ENCODE peak calls at places on chromosome 10, in eight cellular contexts. P, Q, A, V, W, G, I and X are unnamed samples.

GRCh38 chr10:43227911-43228782 is 38.7 kb downstream of the RASGEF1A start:
- DNase-seq in P (peak), Q (peak), A (no peak), V (peak), W (no peak), G (peak), I (no peak), X (no peak)

GRCh38 chr10:63266337-63267327 is 133.5 kb downstream of the NRBF2 start:
- DNase-seq in P (no peak), Q (no peak), A (no peak), V (no peak), W (no peak), G (no peak), I (no peak), X (no peak)

GRCh38 chr10:15237351-15237750 is 68.9 kb upstream of the NMT2 start:
- DNase-seq in P (no peak), Q (no peak), A (no peak), V (no peak), W (no peak), G (no peak), I (peak), X (no peak)

GRCh38 chr10:110704906-110705476 is 60.9 kb downstream of the RBM20 start:
- DNase-seq in P (no peak), Q (no peak), A (no peak), V (no peak), W (no peak), G (no peak), I (peak), X (no peak)

GRCh38 chr10:42781893-42782445 is 626 bp upstream of the BMS1 start:
- DNase-seq in P (peak), Q (peak), A (no peak), V (no peak), W (no peak), G (no peak), I (no peak), X (no peak)

GRCh38 chr10:1670541-1671365 is 66.6 kb downstream of the ADARB2 start:
- DNase-seq in P (no peak), Q (no peak), A (no peak), V (no peak), W (no peak), G (no peak), I (no peak), X (no peak)

GRCh38 chr10:103277713-103278299 is 868 bp downstream of the INA start:
- DNase-seq in P (no peak), Q (no peak), A (no peak), V (no peak), W (no peak), G (no peak), I (no peak), X (no peak)

GRCh38 chr10:17599089-17599488 is 18.1 kb downstream of the HACD1 start:
- DNase-seq in P (no peak), Q (no peak), A (no peak), V (no peak), W (no peak), G (no peak), I (peak), X (no peak)

GRCh38 chr10:58886390-58886789 is 290.1 kb upstream of the PHYHIPL start:
- DNase-seq in P (no peak), Q (no peak), A (no peak), V (no peak), W (no peak), G (no peak), I (no peak), X (no peak)

GRCh38 chr10:98486421-98486820 is 39.7 kb upstream of the HPS1 start:
- DNase-seq in P (peak), Q (no peak), A (no peak), V (no peak), W (no peak), G (no peak), I (peak), X (peak)

GRCh38 chr10:18651324-18652007 is at the start of gene NSUN6:
- DNase-seq in P (peak), Q (peak), A (peak), V (peak), W (peak), G (peak), I (peak), X (peak)

GRCh38 chr10:92366412-92367021 is 75.5 kb downstream of the MARCHF5 start:
- DNase-seq in P (no peak), Q (no peak), A (no peak), V (no peak), W (no peak), G (no peak), I (no peak), X (no peak)

GRCh38 chr10:101848894-101849351 is 5.3 kb upstream of the KCNIP2 start:
- DNase-seq in P (no peak), Q (no peak), A (no peak), V (no peak), W (no peak), G (no peak), I (no peak), X (no peak)

GRCh38 chr10:8138471-8138870 is 84.0 kb downstream of the GATA3 start:
- DNase-seq in P (no peak), Q (no peak), A (no peak), V (no peak), W (no peak), G (no peak), I (peak), X (peak)

GRCh38 chr10:7134448-7134847 is 276.4 kb downstream of the SFMBT2 start:
- DNase-seq in P (no peak), Q (no peak), A (no peak), V (no peak), W (no peak), G (no peak), I (no peak), X (no peak)

GRCh38 chr10:30770816-30771215 is 141.3 kb upstream of the LYZL2 start:
- DNase-seq in P (no peak), Q (no peak), A (no peak), V (no peak), W (no peak), G (no peak), I (no peak), X (no peak)

GRCh38 chr10:114307731-114308130 is 68.7 kb downstream of the VWA2 start:
- DNase-seq in P (no peak), Q (no peak), A (no peak), V (no peak), W (no peak), G (no peak), I (no peak), X (no peak)

GRCh38 chr10:47287365-47287802 is 12.6 kb upstream of the GDF10 start:
- DNase-seq in P (no peak), Q (peak), A (no peak), V (peak), W (no peak), G (no peak), I (no peak), X (no peak)

GRCh38 chr10:100826983-100827818 is 81.8 kb downstream of the PAX2 start:
- DNase-seq in P (no peak), Q (no peak), A (no peak), V (no peak), W (no peak), G (peak), I (no peak), X (no peak)

GRCh38 chr10:93916257-93917063 is 22.7 kb downstream of the SLC35G1 start:
- DNase-seq in P (no peak), Q (no peak), A (no peak), V (no peak), W (peak), G (no peak), I (peak), X (no peak)

GRCh38 chr10:79405221-79405994 is 40.0 kb downstream of the ZCCHC24 start:
- DNase-seq in P (peak), Q (no peak), A (no peak), V (peak), W (no peak), G (peak), I (no peak), X (no peak)

GRCh38 chr10:121658611-121659010 is 60.4 kb upstream of the FGFR2 start:
- DNase-seq in P (no peak), Q (no peak), A (no peak), V (no peak), W (no peak), G (no peak), I (no peak), X (no peak)

GRCh38 chr10:14653271-14654161 is 121.2 kb downstream of the FAM107B start:
- DNase-seq in P (peak), Q (peak), A (no peak), V (no peak), W (no peak), G (peak), I (peak), X (peak)

GRCh38 chr10:122504551-122504950 is 43.2 kb downstream of the HTRA1 start:
- DNase-seq in P (peak), Q (peak), A (no peak), V (peak), W (no peak), G (peak), I (peak), X (peak)

GRCh38 chr10:96960872-96961271 is 128.8 kb downstream of the LCOR start:
- DNase-seq in P (no peak), Q (no peak), A (no peak), V (no peak), W (no peak), G (no peak), I (peak), X (no peak)

GRCh38 chr10:4266387-4267083 is 481.5 kb upstream of the KLF6 start:
- DNase-seq in P (no peak), Q (no peak), A (no peak), V (no peak), W (no peak), G (no peak), I (peak), X (no peak)

GRCh38 chr10:3635697-3636096 is 149.3 kb downstream of the KLF6 start:
- DNase-seq in P (no peak), Q (no peak), A (no peak), V (no peak), W (no peak), G (no peak), I (no peak), X (no peak)

GRCh38 chr10:96768136-96768535 is 47.8 kb upstream of the PIK3AP1 start:
- DNase-seq in P (no peak), Q (no peak), A (no peak), V (no peak), W (no peak), G (no peak), I (no peak), X (no peak)

GRCh38 chr10:46226232-46226631 is 60.6 kb upstream of the ANTXRL start:
- DNase-seq in P (no peak), Q (no peak), A (no peak), V (no peak), W (no peak), G (peak), I (no peak), X (no peak)

GRCh38 chr10:127000598-127000997 is 95.4 kb downstream of the DOCK1 start:
- DNase-seq in P (no peak), Q (no peak), A (no peak), V (no peak), W (no peak), G (no peak), I (no peak), X (no peak)

GRCh38 chr10:130167193-130167592 is 31.0 kb downstream of the GLRX3 start:
- DNase-seq in P (no peak), Q (no peak), A (no peak), V (no peak), W (no peak), G (no peak), I (no peak), X (no peak)

GRCh38 chr10:7773845-7774801 is 13.7 kb downstream of the KIN start:
- DNase-seq in P (peak), Q (no peak), A (no peak), V (no peak), W (no peak), G (peak), I (no peak), X (no peak)

GRCh38 chr10:124200011-124200410 is 106.6 kb upstream of the CHST15 start:
- DNase-seq in P (no peak), Q (no peak), A (no peak), V (no peak), W (no peak), G (no peak), I (no peak), X (no peak)

GRCh38 chr10:31618541-31619291 is 299.7 kb downstream of the ZEB1 start:
- DNase-seq in P (peak), Q (peak), A (no peak), V (peak), W (no peak), G (no peak), I (peak), X (no peak)

DNA sequence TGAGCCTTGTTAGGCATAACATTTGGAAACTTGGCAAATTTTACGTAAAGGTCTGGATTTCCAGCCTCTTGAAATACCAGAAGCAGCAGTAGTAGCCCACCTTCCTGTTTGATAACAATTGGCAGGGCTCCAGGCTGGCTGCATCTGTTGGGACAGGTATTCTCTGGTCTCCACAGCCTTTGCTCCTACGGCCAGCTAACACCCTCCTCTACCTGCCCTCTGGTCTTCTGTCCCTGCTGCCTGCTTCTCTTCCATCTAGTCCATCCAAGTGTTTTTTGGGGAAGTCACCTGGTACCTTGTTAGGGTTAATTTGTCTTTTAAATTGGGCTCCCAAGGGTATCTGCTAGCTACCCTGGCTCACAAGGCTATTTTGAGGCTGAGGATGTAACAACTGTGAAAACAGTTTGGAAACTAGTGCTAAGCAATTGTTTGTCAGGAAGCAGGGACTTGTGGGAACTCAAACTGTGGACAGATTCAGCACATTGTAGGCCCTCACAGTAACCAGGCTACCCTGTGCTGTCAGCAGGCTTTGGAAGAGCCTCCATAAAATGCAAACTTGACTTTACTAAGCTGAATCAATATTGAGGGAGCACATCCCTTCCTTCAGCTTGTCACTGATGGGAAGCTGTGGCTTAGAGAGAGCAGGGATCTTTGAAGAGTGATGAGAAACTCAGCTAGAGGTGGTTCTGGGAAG is 8.5 kb downstream of the RPS24 start:
- DNase-seq in P (no peak), Q (no peak), A (no peak), V (no peak), W (no peak), G (no peak), I (no peak), X (no peak)
- TF ChIP-seq POLR2A in P (no peak), Q (no peak), A (no peak), V (no peak), W (peak), G (no peak), I (peak), X (no peak)

DNA sequence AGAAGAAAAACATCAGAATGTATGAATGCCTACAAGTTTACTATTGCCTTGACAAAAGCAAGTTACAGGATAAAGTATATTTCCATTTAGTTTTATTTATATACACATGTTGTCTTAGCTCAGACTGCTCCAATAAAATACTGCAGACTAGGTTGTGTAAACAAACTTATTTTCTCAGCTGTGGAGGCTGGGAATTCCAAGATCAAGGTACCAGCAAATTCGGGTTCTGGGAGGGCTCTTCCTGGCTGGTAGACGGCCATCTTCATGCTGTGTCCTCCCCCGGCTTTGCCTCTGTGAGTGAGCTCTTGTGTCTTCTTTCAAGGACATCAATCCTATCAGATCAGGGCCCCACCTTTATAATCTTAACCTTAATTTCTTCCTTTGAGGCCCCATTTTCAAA is 77.1 kb upstream of the UNC5B start:
- DNase-seq in P (no peak), Q (no peak), A (no peak), V (no peak), W (no peak), G (no peak), I (no peak), X (no peak)
- TF ChIP-seq POLR2A in P (no peak), Q (no peak), A (no peak), V (no peak), W (no peak), G (no peak), I (no peak), X (no peak)

DNA sequence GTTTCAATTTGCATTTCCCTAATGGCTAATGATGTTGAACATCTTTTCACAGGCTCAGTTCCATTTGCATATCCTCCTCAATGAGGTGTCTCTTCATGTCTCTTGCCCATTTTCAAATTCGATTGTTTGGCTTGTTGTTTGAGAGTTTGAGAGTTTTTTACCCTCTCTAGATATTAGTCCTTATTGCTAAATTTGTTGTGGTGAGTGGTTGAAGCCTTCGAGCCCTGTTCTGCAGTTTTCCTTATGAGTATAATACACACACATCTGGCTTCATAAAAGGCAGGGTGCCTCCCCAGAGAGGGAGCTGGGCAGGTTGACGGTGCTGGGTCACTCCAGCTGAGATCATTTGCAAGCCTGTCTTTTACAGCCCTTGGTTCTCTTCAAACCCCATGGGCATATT is 65.1 kb downstream of the RGS10 start:
- DNase-seq in P (no peak), Q (no peak), A (no peak), V (no peak), W (no peak), G (no peak), I (no peak), X (no peak)
- TF ChIP-seq POLR2A in P (no peak), Q (no peak), A (no peak), V (no peak), W (no peak), G (no peak), I (no peak), X (no peak)

DNA sequence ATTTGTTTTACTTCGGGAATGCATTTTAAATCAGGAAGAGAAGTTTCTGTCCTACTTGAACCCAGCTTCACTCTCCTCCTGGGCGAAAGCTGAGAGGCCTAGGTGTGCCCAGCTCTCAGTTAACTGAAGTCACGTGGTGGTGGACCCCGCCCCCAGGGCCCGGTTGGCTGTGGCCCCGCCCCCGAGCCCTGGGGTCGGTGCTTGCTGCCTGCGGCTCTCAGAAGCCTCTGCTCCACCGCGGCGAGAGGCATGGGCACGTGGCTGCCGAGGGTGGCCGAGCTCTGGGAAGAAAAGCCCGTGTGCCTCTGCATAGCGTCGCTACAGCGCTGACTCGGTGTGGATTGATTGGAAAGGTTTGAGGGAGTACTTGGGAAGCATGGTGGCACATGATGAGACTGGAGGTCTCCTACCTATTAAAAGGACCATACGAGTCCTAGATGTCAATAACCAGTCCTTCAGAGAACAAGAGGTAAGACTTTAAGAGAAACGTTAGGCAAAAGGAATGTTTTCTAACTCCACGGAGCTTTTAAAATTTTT is 34.1 kb downstream of the NET1 start:
- DNase-seq in P (peak), Q (peak), A (peak), V (peak), W (peak), G (peak), I (peak), X (no peak)
- TF ChIP-seq POLR2A in P (peak), Q (peak), A (peak), V (no peak), W (peak), G (peak), I (peak), X (no peak)

GRCh38 chr10:131204406-131205152 is 106.9 kb downstream of the TCERG1L start:
- DNase-seq in P (no peak), Q (no peak), A (no peak), V (no peak), W (no peak), G (no peak), I (no peak), X (no peak)
- TF ChIP-seq POLR2A in P (no peak), Q (no peak), A (no peak), V (no peak), W (no peak), G (no peak), I (no peak), X (no peak)

GRCh38 chr10:67837519-67838314 is at the start of gene DNAJC12:
- DNase-seq in P (peak), Q (no peak), A (no peak), V (no peak), W (peak), G (no peak), I (peak), X (no peak)
- TF ChIP-seq POLR2A in P (peak), Q (peak), A (no peak), V (no peak), W (no peak), G (no peak), I (no peak), X (no peak)

GRCh38 chr10:59905735-59906416 is 480 bp downstream of the CCDC6 start:
- DNase-seq in P (no peak), Q (no peak), A (no peak), V (no peak), W (no peak), G (no peak), I (no peak), X (no peak)

GRCh38 chr10:59907537-59907917 is 1.2 kb upstream of the CCDC6 start:
- DNase-seq in P (no peak), Q (no peak), A (no peak), V (no peak), W (no peak), G (no peak), I (no peak), X (no peak)

GRCh38 chr10:59906417-59907202 is at the start of gene CCDC6:
- DNase-seq in P (peak), Q (peak), A (peak), V (peak), W (peak), G (peak), I (peak), X (peak)

GRCh38 chr10:59908808-59909143 is 2.4 kb upstream of the CCDC6 start:
- DNase-seq in P (no peak), Q (no peak), A (no peak), V (no peak), W (no peak), G (no peak), I (no peak), X (no peak)

GRCh38 chr10:59907918-59908807 is 1.8 kb upstream of the CCDC6 start:
- DNase-seq in P (peak), Q (peak), A (peak), V (peak), W (no peak), G (no peak), I (peak), X (peak)
- TF ChIP-seq POLR2A in P (peak), Q (peak), A (peak), V (no peak), W (no peak), G (peak), I (no peak), X (no peak)

GRCh38 chr10:28744021-28744420 is 66.7 kb downstream of the BAMBI start:
- DNase-seq in P (no peak), Q (no peak), A (no peak), V (no peak), W (no peak), G (no peak), I (no peak), X (no peak)

GRCh38 chr10:28738200-28738599 is 60.9 kb downstream of the BAMBI start:
- DNase-seq in P (no peak), Q (peak), A (no peak), V (no peak), W (no peak), G (no peak), I (no peak), X (no peak)

GRCh38 chr10:28743576-28743975 is 66.3 kb downstream of the BAMBI start:
- DNase-seq in P (no peak), Q (no peak), A (no peak), V (no peak), W (no peak), G (no peak), I (no peak), X (no peak)
- TF ChIP-seq POLR2A in P (no peak), Q (no peak), A (no peak), V (no peak), W (no peak), G (no peak), I (no peak), X (no peak)